ENCODE peak calls at places on chromosomes 5 and 9, in seven cellular contexts. One of them, this sample, is unnamed. For H3K4me1, the result is how much of the 10 kb centered on the place peaks cover.

GRCh38 chr5:61604626-61605025 is 272.6 kb downstream of the ZSWIM6 start:
- DNase-seq in DND-41: no peak
- DNase-seq in A549: no peak
- DNase-seq in psoas muscle: no peak
- DNase-seq in left ventricle myocardium inferior: no peak
- DNase-seq in ovary: no peak
- DNase-seq in cardiac muscle cell: no peak
- DNase-seq in this sample: no peak

GRCh38 chr5:112245616-112246015 is 173.5 kb downstream of the EPB41L4A start:
- DNase-seq in DND-41: no peak
- DNase-seq in A549: no peak
- DNase-seq in psoas muscle: no peak
- DNase-seq in left ventricle myocardium inferior: no peak
- DNase-seq in ovary: no peak
- DNase-seq in cardiac muscle cell: no peak
- DNase-seq in this sample: no peak

GRCh38 chr9:124632077-124632621 is 125.0 kb upstream of the NR5A1 start:
- DNase-seq in DND-41: no peak
- DNase-seq in A549: no peak
- DNase-seq in psoas muscle: no peak
- DNase-seq in left ventricle myocardium inferior: no peak
- DNase-seq in ovary: no peak
- DNase-seq in cardiac muscle cell: no peak
- DNase-seq in this sample: no peak

GRCh38 chr5:19625562-19625961 is 362.4 kb downstream of the CDH18 start:
- DNase-seq in DND-41: no peak
- DNase-seq in A549: no peak
- DNase-seq in psoas muscle: no peak
- DNase-seq in left ventricle myocardium inferior: no peak
- DNase-seq in ovary: no peak
- DNase-seq in cardiac muscle cell: no peak
- DNase-seq in this sample: no peak

GRCh38 chr5:72709341-72709740 is 107.1 kb upstream of the TNPO1 start:
- DNase-seq in DND-41: no peak
- DNase-seq in A549: no peak
- DNase-seq in psoas muscle: no peak
- DNase-seq in left ventricle myocardium inferior: no peak
- DNase-seq in ovary: no peak
- DNase-seq in cardiac muscle cell: no peak
- DNase-seq in this sample: no peak

GRCh38 chr9:115261656-115262081 is 143.7 kb upstream of the TNC start:
- DNase-seq in DND-41: no peak
- DNase-seq in A549: peak
- DNase-seq in psoas muscle: no peak
- DNase-seq in left ventricle myocardium inferior: no peak
- DNase-seq in ovary: no peak
- DNase-seq in cardiac muscle cell: no peak
- DNase-seq in this sample: no peak

GRCh38 chr5:91129748-91130147 is 253.4 kb downstream of the ARRDC3 start:
- DNase-seq in DND-41: no peak
- DNase-seq in A549: no peak
- DNase-seq in psoas muscle: no peak
- DNase-seq in left ventricle myocardium inferior: no peak
- DNase-seq in ovary: no peak
- DNase-seq in cardiac muscle cell: no peak
- DNase-seq in this sample: no peak

GRCh38 chr9:123643518-123643917 is 286.4 kb downstream of the DENND1A start:
- DNase-seq in DND-41: no peak
- DNase-seq in A549: no peak
- DNase-seq in psoas muscle: no peak
- DNase-seq in left ventricle myocardium inferior: no peak
- DNase-seq in ovary: no peak
- DNase-seq in cardiac muscle cell: no peak
- DNase-seq in this sample: no peak

GRCh38 chr9:38687389-38687842 is 32.5 kb downstream of the FAM240B start:
- DNase-seq in DND-41: no peak
- DNase-seq in A549: peak
- DNase-seq in psoas muscle: peak
- DNase-seq in left ventricle myocardium inferior: peak
- DNase-seq in ovary: peak
- DNase-seq in cardiac muscle cell: no peak
- DNase-seq in this sample: no peak

DNA sequence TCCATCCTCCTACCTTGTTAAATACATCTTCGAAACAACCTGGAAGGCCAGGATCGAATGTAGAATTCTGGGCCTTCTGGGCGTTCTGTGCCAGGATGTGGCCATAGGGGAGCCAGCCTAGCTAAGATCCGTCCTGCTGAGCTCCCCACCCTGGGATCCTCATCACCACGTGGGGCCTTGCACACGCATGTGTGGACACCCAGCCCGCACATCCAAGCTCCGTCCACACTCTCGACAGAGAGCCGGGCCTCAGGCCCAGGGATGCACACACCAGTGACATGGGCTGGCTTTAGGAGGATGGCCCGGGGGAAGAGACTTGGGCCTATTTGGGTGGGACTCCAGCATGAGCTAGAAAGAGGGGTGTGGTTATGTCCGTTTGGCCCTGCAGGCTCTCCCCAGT is 154.0 kb downstream of the PAX5 start:
- DNase-seq in DND-41: no peak
- DNase-seq in A549: no peak
- DNase-seq in psoas muscle: no peak
- DNase-seq in left ventricle myocardium inferior: no peak
- DNase-seq in ovary: no peak
- DNase-seq in cardiac muscle cell: no peak
- DNase-seq in this sample: no peak
- H3K4me1 ChIP-seq in DND-41: under half
- H3K4me1 ChIP-seq in A549: under half
- H3K4me1 ChIP-seq in psoas muscle: under half
- H3K4me1 ChIP-seq in left ventricle myocardium inferior: under half
- H3K4me1 ChIP-seq in ovary: under half
- H3K4me1 ChIP-seq in cardiac muscle cell: under half
- H3K4me1 ChIP-seq in this sample: under half

GRCh38 chr9:134336924-134337323 is 10.7 kb downstream of the RXRA start:
- DNase-seq in DND-41: no peak
- DNase-seq in A549: no peak
- DNase-seq in psoas muscle: no peak
- DNase-seq in left ventricle myocardium inferior: no peak
- DNase-seq in ovary: no peak
- DNase-seq in cardiac muscle cell: no peak
- DNase-seq in this sample: no peak

GRCh38 chr9:134335095-134335489 is 8.8 kb downstream of the RXRA start:
- DNase-seq in DND-41: no peak
- DNase-seq in A549: no peak
- DNase-seq in psoas muscle: no peak
- DNase-seq in left ventricle myocardium inferior: no peak
- DNase-seq in ovary: no peak
- DNase-seq in cardiac muscle cell: no peak
- DNase-seq in this sample: no peak

GRCh38 chr9:134337469-134337868 is 11.2 kb downstream of the RXRA start:
- DNase-seq in DND-41: no peak
- DNase-seq in A549: no peak
- DNase-seq in psoas muscle: no peak
- DNase-seq in left ventricle myocardium inferior: no peak
- DNase-seq in ovary: no peak
- DNase-seq in cardiac muscle cell: no peak
- DNase-seq in this sample: no peak

GRCh38 chr9:134335490-134336173 is 9.4 kb downstream of the RXRA start:
- DNase-seq in DND-41: no peak
- DNase-seq in A549: no peak
- DNase-seq in psoas muscle: no peak
- DNase-seq in left ventricle myocardium inferior: no peak
- DNase-seq in ovary: no peak
- DNase-seq in cardiac muscle cell: no peak
- DNase-seq in this sample: no peak

GRCh38 chr9:134336174-134336705 is 10.0 kb downstream of the RXRA start:
- DNase-seq in DND-41: no peak
- DNase-seq in A549: no peak
- DNase-seq in psoas muscle: no peak
- DNase-seq in left ventricle myocardium inferior: no peak
- DNase-seq in ovary: no peak
- DNase-seq in cardiac muscle cell: no peak
- DNase-seq in this sample: no peak
- H3K4me1 ChIP-seq in DND-41: under half
- H3K4me1 ChIP-seq in A549: under half
- H3K4me1 ChIP-seq in psoas muscle: half or more
- H3K4me1 ChIP-seq in left ventricle myocardium inferior: half or more
- H3K4me1 ChIP-seq in ovary: half or more
- H3K4me1 ChIP-seq in cardiac muscle cell: under half
- H3K4me1 ChIP-seq in this sample: under half

GRCh38 chr5:177443144-177443983 is 3.2 kb upstream of the PRR7 start:
- DNase-seq in DND-41: no peak
- DNase-seq in A549: no peak
- DNase-seq in psoas muscle: no peak
- DNase-seq in left ventricle myocardium inferior: no peak
- DNase-seq in ovary: no peak
- DNase-seq in cardiac muscle cell: no peak
- DNase-seq in this sample: no peak
- H3K4me1 ChIP-seq in DND-41: under half
- H3K4me1 ChIP-seq in A549: under half
- H3K4me1 ChIP-seq in psoas muscle: under half
- H3K4me1 ChIP-seq in left ventricle myocardium inferior: under half
- H3K4me1 ChIP-seq in ovary: under half
- H3K4me1 ChIP-seq in cardiac muscle cell: under half
- H3K4me1 ChIP-seq in this sample: half or more

GRCh38 chr5:56326116-56326515 is 93.0 kb upstream of the ANKRD55 start:
- DNase-seq in DND-41: no peak
- DNase-seq in A549: no peak
- DNase-seq in psoas muscle: no peak
- DNase-seq in left ventricle myocardium inferior: no peak
- DNase-seq in ovary: no peak
- DNase-seq in cardiac muscle cell: no peak
- DNase-seq in this sample: no peak
- H3K4me1 ChIP-seq in DND-41: under half
- H3K4me1 ChIP-seq in A549: under half
- H3K4me1 ChIP-seq in psoas muscle: under half
- H3K4me1 ChIP-seq in left ventricle myocardium inferior: under half
- H3K4me1 ChIP-seq in ovary: under half
- H3K4me1 ChIP-seq in cardiac muscle cell: under half
- H3K4me1 ChIP-seq in this sample: under half

GRCh38 chr5:142827934-142828576 is 57.9 kb downstream of the ARHGAP26 start:
- DNase-seq in DND-41: no peak
- DNase-seq in A549: no peak
- DNase-seq in psoas muscle: no peak
- DNase-seq in left ventricle myocardium inferior: no peak
- DNase-seq in ovary: no peak
- DNase-seq in cardiac muscle cell: no peak
- DNase-seq in this sample: no peak
- H3K4me1 ChIP-seq in DND-41: under half
- H3K4me1 ChIP-seq in A549: half or more
- H3K4me1 ChIP-seq in psoas muscle: under half
- H3K4me1 ChIP-seq in left ventricle myocardium inferior: half or more
- H3K4me1 ChIP-seq in ovary: under half
- H3K4me1 ChIP-seq in cardiac muscle cell: under half
- H3K4me1 ChIP-seq in this sample: under half

GRCh38 chr5:150639317-150639738 is 1.1 kb upstream of the SYNPO start:
- DNase-seq in DND-41: no peak
- DNase-seq in A549: no peak
- DNase-seq in psoas muscle: no peak
- DNase-seq in left ventricle myocardium inferior: no peak
- DNase-seq in ovary: peak
- DNase-seq in cardiac muscle cell: no peak
- DNase-seq in this sample: no peak

GRCh38 chr5:150636391-150637244 is 3.8 kb upstream of the SYNPO start:
- DNase-seq in DND-41: no peak
- DNase-seq in A549: no peak
- DNase-seq in psoas muscle: peak
- DNase-seq in left ventricle myocardium inferior: peak
- DNase-seq in ovary: peak
- DNase-seq in cardiac muscle cell: peak
- DNase-seq in this sample: no peak

GRCh38 chr5:150638488-150639316 is 1.8 kb upstream of the SYNPO start:
- DNase-seq in DND-41: no peak
- DNase-seq in A549: no peak
- DNase-seq in psoas muscle: no peak
- DNase-seq in left ventricle myocardium inferior: no peak
- DNase-seq in ovary: no peak
- DNase-seq in cardiac muscle cell: no peak
- DNase-seq in this sample: no peak

GRCh38 chr5:150637245-150638052 is 3.0 kb upstream of the SYNPO start:
- DNase-seq in DND-41: no peak
- DNase-seq in A549: peak
- DNase-seq in psoas muscle: no peak
- DNase-seq in left ventricle myocardium inferior: no peak
- DNase-seq in ovary: peak
- DNase-seq in cardiac muscle cell: peak
- DNase-seq in this sample: no peak

DNA sequence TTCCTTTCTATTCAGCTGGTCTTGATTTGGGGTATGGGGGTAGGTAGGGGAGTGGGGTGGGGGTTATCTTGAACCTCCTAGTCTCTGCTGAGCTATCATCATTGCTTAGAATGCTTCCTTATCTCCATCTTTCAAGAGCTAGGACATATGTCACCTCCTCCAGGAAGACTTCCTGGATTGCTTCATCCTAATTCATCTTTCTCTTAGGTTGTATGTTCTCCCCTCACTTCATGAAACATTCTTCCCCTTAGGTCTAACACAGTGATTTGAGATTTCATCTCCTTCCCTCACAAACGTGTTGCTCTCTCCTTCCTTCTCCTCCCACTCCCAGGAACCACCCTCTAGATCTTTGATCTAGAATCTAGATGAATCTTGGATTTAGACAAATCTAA is 2.4 kb upstream of the SYNPO start:
- DNase-seq in DND-41: no peak
- DNase-seq in A549: no peak
- DNase-seq in psoas muscle: no peak
- DNase-seq in left ventricle myocardium inferior: no peak
- DNase-seq in ovary: no peak
- DNase-seq in cardiac muscle cell: no peak
- DNase-seq in this sample: no peak
- H3K4me1 ChIP-seq in DND-41: under half
- H3K4me1 ChIP-seq in A549: half or more
- H3K4me1 ChIP-seq in psoas muscle: half or more
- H3K4me1 ChIP-seq in left ventricle myocardium inferior: half or more
- H3K4me1 ChIP-seq in ovary: under half
- H3K4me1 ChIP-seq in cardiac muscle cell: under half
- H3K4me1 ChIP-seq in this sample: under half

GRCh38 chr9:132424857-132425702 is 15.1 kb downstream of the CFAP77 start:
- DNase-seq in DND-41: no peak
- DNase-seq in A549: no peak
- DNase-seq in psoas muscle: no peak
- DNase-seq in left ventricle myocardium inferior: no peak
- DNase-seq in ovary: no peak
- DNase-seq in cardiac muscle cell: no peak
- DNase-seq in this sample: no peak
- H3K4me1 ChIP-seq in DND-41: under half
- H3K4me1 ChIP-seq in A549: under half
- H3K4me1 ChIP-seq in psoas muscle: under half
- H3K4me1 ChIP-seq in left ventricle myocardium inferior: under half
- H3K4me1 ChIP-seq in ovary: under half
- H3K4me1 ChIP-seq in cardiac muscle cell: under half
- H3K4me1 ChIP-seq in this sample: under half

DNA sequence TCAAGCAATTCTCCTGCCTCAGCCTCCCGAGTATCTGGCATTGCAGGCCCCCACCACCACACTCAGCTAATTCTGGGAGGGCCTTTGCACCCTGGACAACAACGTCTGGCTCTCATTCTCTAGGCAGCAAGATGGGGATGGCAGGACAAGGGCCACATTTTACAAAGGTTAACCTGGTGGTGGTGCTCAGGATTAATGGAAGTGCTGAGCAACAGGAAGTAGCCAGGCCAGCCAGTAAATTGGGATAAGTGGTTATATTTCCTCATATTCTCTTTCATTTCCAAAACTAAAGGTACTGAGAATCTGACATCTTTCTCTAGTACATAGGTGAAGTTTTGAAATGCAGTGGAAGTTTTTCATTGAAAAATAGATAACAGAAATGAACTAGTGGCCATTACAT is 24.7 kb upstream of the ASPN start:
- DNase-seq in DND-41: no peak
- DNase-seq in A549: no peak
- DNase-seq in psoas muscle: no peak
- DNase-seq in left ventricle myocardium inferior: no peak
- DNase-seq in ovary: no peak
- DNase-seq in cardiac muscle cell: no peak
- DNase-seq in this sample: no peak
- H3K4me1 ChIP-seq in DND-41: under half
- H3K4me1 ChIP-seq in A549: under half
- H3K4me1 ChIP-seq in psoas muscle: under half
- H3K4me1 ChIP-seq in left ventricle myocardium inferior: half or more
- H3K4me1 ChIP-seq in ovary: under half
- H3K4me1 ChIP-seq in cardiac muscle cell: under half
- H3K4me1 ChIP-seq in this sample: under half

This sample was measured in CD8-positive, alpha-beta T cell.